ENCODE peak calls at places on chromosomes 4 and X, in five cellular contexts. Y, F, X, J and T are unnamed samples.

GRCh38 chr4:170423137-170423536 is 333.4 kb upstream of the AADAT start:
- DNase-seq in Y (no peak), F (peak; percentile 84), X (no peak), J (no peak), T (no peak)

GRCh38 chrX:37658352-37659030 is 27.1 kb upstream of the XK start:
- DNase-seq in Y (no peak), F (no peak), X (no peak), J (no peak), T (no peak)

GRCh38 chr4:123547818-123548200 is 151.2 kb downstream of the SPRY1 start:
- DNase-seq in Y (no peak), F (no peak), X (no peak), J (no peak), T (no peak)

GRCh38 chr4:64394469-64394868 is 14.8 kb downstream of the TECRL start:
- DNase-seq in Y (no peak), F (no peak), X (no peak), J (no peak), T (no peak)

GRCh38 chrX:17638731-17639130 is 98.6 kb upstream of the SCML1 start:
- DNase-seq in Y (no peak), F (no peak), X (no peak), J (no peak), T (no peak)

GRCh38 chr4:4839471-4839810 is 20.0 kb upstream of the MSX1 start:
- DNase-seq in Y (no peak), F (no peak), X (no peak), J (no peak), T (no peak)

GRCh38 chrX:127300511-127300910 is 481.0 kb downstream of the PRR32 start:
- DNase-seq in Y (no peak), F (no peak), X (no peak), J (no peak), T (no peak)

GRCh38 chrX:36856849-36857248 is 151.3 kb upstream of the FAM47C start:
- DNase-seq in Y (no peak), F (peak; percentile 0), X (no peak), J (no peak), T (no peak)

GRCh38 chr4:185508162-185508561 is 27.1 kb downstream of the PDLIM3 start:
- DNase-seq in Y (no peak), F (no peak), X (no peak), J (no peak), T (no peak)

GRCh38 chr4:108030332-108030731 is 40.6 kb downstream of the HADH start:
- DNase-seq in Y (peak; percentile 72), F (peak; percentile 79), X (peak; percentile 87), J (peak; percentile 68), T (peak; percentile 82)

GRCh38 chrX:38409289-38409688 is 56.9 kb downstream of the OTC start:
- DNase-seq in Y (no peak), F (no peak), X (no peak), J (no peak), T (no peak)

GRCh38 chr4:1623390-1623789 is 60.7 kb downstream of the FAM53A start:
- DNase-seq in Y (no peak), F (no peak), X (no peak), J (no peak), T (no peak)

GRCh38 chr4:118979712-118980111 is 91.1 kb downstream of the SYNPO2 start:
- DNase-seq in Y (no peak), F (no peak), X (no peak), J (no peak), T (no peak)

GRCh38 chr4:121736735-121737351 is 28.1 kb downstream of the SMIM43 start:
- DNase-seq in Y (no peak), F (peak; percentile 79), X (peak; percentile 35), J (no peak), T (peak; percentile 67)

GRCh38 chrX:17120816-17121215 is 174.4 kb downstream of the REPS2 start:
- DNase-seq in Y (no peak), F (no peak), X (no peak), J (no peak), T (no peak)